ENCODE peak calls at places on chromosomes 13 and 19, in five cellular contexts. M is fibroblast of lung, P is AG04450, J is NCI-H774, Y is neuronal stem cell. B is an unnamed sample.

GRCh38 chr19:12156254-12157058 is at the start of gene ZNF625:
- DNase-seq in Y (peak; percentile 86), J (peak; percentile 79), M (peak; percentile 87), P (peak; percentile 43), B (peak; percentile 94)

GRCh38 chr13:51067376-51068125 is 43.5 kb downstream of the C13orf42 start:
- DNase-seq in P (no peak), M (peak; percentile 12), Y (no peak), J (no peak), B (no peak)

GRCh38 chr13:45468676-45469075 is 3.9 kb downstream of the COG3 start:
- DNase-seq in P (no peak), Y (no peak), J (no peak), M (no peak), B (no peak)

GRCh38 chr13:95226476-95226875 is 74.8 kb downstream of the ABCC4 start:
- DNase-seq in M (no peak), Y (no peak), J (no peak), P (no peak), B (no peak)

GRCh38 chr19:38852231-38853044 is 2.7 kb upstream of the HNRNPL start:
- DNase-seq in Y (no peak), M (peak; percentile 60), P (no peak), J (no peak), B (peak; percentile 38)

GRCh38 chr19:28556371-28556770 is 656.6 kb downstream of the UQCRFS1 start:
- DNase-seq in P (no peak), J (no peak), M (no peak), Y (no peak), B (no peak)

GRCh38 chr19:43596842-43597461 is 557 bp downstream of the ZNF576 start:
- DNase-seq in P (no peak), M (no peak), Y (no peak), J (no peak), B (no peak)

GRCh38 chr19:23986623-23987022 is 71.9 kb downstream of the ZNF726 start:
- DNase-seq in M (no peak), Y (no peak), P (no peak), J (no peak), B (no peak)

GRCh38 chr19:31141301-31141700 is 207.9 kb downstream of the TSHZ3 start:
- DNase-seq in J (no peak), Y (no peak), M (no peak), P (no peak), B (no peak)

GRCh38 chr13:30159446-30159839 is 147.9 kb downstream of the KATNAL1 start:
- DNase-seq in M (peak; percentile 26), Y (no peak), P (peak; percentile 62), J (no peak), B (no peak)

GRCh38 chr13:49638416-49639072 is 10.2 kb downstream of the ARL11 start:
- DNase-seq in P (no peak), Y (no peak), J (no peak), M (no peak), B (no peak)

GRCh38 chr19:1992759-1993260 is 22.7 kb downstream of the BTBD2 start:
- DNase-seq in Y (no peak), M (no peak), P (no peak), J (no peak), B (no peak)

GRCh38 chr19:48319647-48320537 is 5.5 kb upstream of the EMP3 start:
- DNase-seq in M (peak; percentile 80), Y (peak; percentile 83), J (peak; percentile 57), P (no peak), B (peak; percentile 45)

GRCh38 chr19:30516586-30516985 is 144.4 kb downstream of the ZNF536 start:
- DNase-seq in Y (no peak), P (no peak), M (no peak), J (no peak), B (no peak)

GRCh38 chr19:29704562-29705558 is 10.2 kb downstream of the C19orf12 start:
- DNase-seq in M (no peak), Y (no peak), P (no peak), J (no peak), B (no peak)

GRCh38 chr13:66665991-66666390 is 564.1 kb downstream of the PCDH9 start:
- DNase-seq in J (peak; percentile 19), Y (peak; percentile 61), M (peak; percentile 77), P (peak; percentile 49), B (peak; percentile 84)